ENCODE peak calls at places on chromosomes 6 and 20, in nine cellular contexts. I is activated CD4-positive, alpha-beta memory T cell treated with anti-CD3 and anti-CD28 coated beads, Interleukin-2, amount 10 ng/mL, durations not matched to agents 7 days and 5 days; R is T-cell; W is stimulated activated CD4-positive, alpha-beta T cell treated with anti-CD3 and anti-CD28 coated beads, Interleukin-4, amount 100 ng/mL, for 48 hours; C is ovary; K is HS-27A; Q is T-helper 1 cell; H is activated CD8-positive, alpha-beta T cell treated with anti-CD3 and anti-CD28 coated beads, Interleukin-2, amount 10 ng/mL, durations not matched to agents 7 days and 5 days; O is MM.1S. F is an unnamed sample.

GRCh38 chr20:36572701-36573102 is 695 bp upstream of the TGIF2 start:
- DNase-seq in I (peak), R (peak), W (peak), C (no peak), K (no peak), Q (peak), H (peak), O (no peak), F (no peak)

GRCh38 chr6:160043784-160044183 is 74.9 kb downstream of the IGF2R start:
- DNase-seq in I (no peak), R (no peak), W (no peak), C (no peak), K (no peak), Q (no peak), H (no peak), O (no peak), F (no peak)

GRCh38 chr20:50450493-50450826 is 59.7 kb upstream of the PTPN1 start:
- DNase-seq in I (no peak), R (no peak), W (no peak), C (no peak), K (no peak), Q (no peak), H (no peak), O (no peak), F (no peak)

GRCh38 chr6:7730852-7731251 is 5.0 kb downstream of the BMP6 start:
- DNase-seq in I (no peak), R (no peak), W (no peak), C (no peak), K (no peak), Q (no peak), H (no peak), O (no peak), F (no peak)

GRCh38 chr20:358891-359555 is 12.1 kb downstream of the NRSN2 start:
- DNase-seq in I (no peak), R (no peak), W (no peak), C (no peak), K (no peak), Q (no peak), H (no peak), O (no peak), F (no peak)

GRCh38 chr6:34360556-34360955 is 31.9 kb downstream of the NUDT3 start:
- DNase-seq in I (no peak), R (no peak), W (no peak), C (no peak), K (peak), Q (no peak), H (no peak), O (no peak), F (no peak)

GRCh38 chr20:63183422-63184146 is 32.3 kb downstream of the YTHDF1 start:
- DNase-seq in I (peak), R (no peak), W (peak), C (no peak), K (no peak), Q (no peak), H (peak), O (peak), F (peak)

GRCh38 chr6:27839303-27840081 is 72.7 kb downstream of the OR2B2 start:
- DNase-seq in I (peak), R (no peak), W (no peak), C (peak), K (peak), Q (no peak), H (peak), O (peak), F (no peak)

GRCh38 chr20:23157741-23158140 is 71.6 kb upstream of the CD93 start:
- DNase-seq in I (peak), R (no peak), W (no peak), C (no peak), K (no peak), Q (no peak), H (no peak), O (no peak), F (no peak)

GRCh38 chr20:46970937-46971630 is 76.4 kb downstream of the EYA2 start:
- DNase-seq in I (peak), R (no peak), W (no peak), C (no peak), K (peak), Q (no peak), H (no peak), O (no peak), F (no peak)

GRCh38 chr20:50245561-50246366 is 55.1 kb downstream of the CEBPB start:
- DNase-seq in I (no peak), R (no peak), W (no peak), C (no peak), K (no peak), Q (no peak), H (no peak), O (no peak), F (no peak)

GRCh38 chr6:130223508-130223907 is 757 bp upstream of the SAMD3 start:
- DNase-seq in I (peak), R (peak), W (peak), C (no peak), K (no peak), Q (peak), H (peak), O (peak), F (peak)

GRCh38 chr6:54217018-54217417 is 91.2 kb upstream of the TINAG start:
- DNase-seq in I (no peak), R (no peak), W (no peak), C (no peak), K (no peak), Q (no peak), H (no peak), O (no peak), F (no peak)

GRCh38 chr6:3222506-3223038 is 4.9 kb downstream of the TUBB2B start:
- DNase-seq in I (no peak), R (no peak), W (no peak), C (no peak), K (no peak), Q (no peak), H (no peak), O (peak), F (no peak)

GRCh38 chr6:146860583-146860982 is 261.8 kb downstream of the ADGB start:
- DNase-seq in I (no peak), R (no peak), W (no peak), C (peak), K (no peak), Q (no peak), H (no peak), O (no peak), F (no peak)

GRCh38 chr6:55011034-55011433 is 163.3 kb upstream of the HCRTR2 start:
- DNase-seq in I (no peak), R (no peak), W (no peak), C (no peak), K (no peak), Q (no peak), H (no peak), O (no peak), F (no peak)

GRCh38 chr6:75230484-75231325 is 12.9 kb downstream of the COX7A2 start:
- DNase-seq in I (no peak), R (no peak), W (no peak), C (no peak), K (no peak), Q (no peak), H (no peak), O (no peak), F (no peak)

GRCh38 chr6:27492776-27493175 is 19.9 kb upstream of the ZNF184 start:
- DNase-seq in I (no peak), R (no peak), W (no peak), C (no peak), K (no peak), Q (no peak), H (no peak), O (no peak), F (no peak)

GRCh38 chr6:143609501-143609900 is 68.3 kb upstream of the PHACTR2 start:
- DNase-seq in I (no peak), R (no peak), W (no peak), C (no peak), K (no peak), Q (no peak), H (no peak), O (no peak), F (no peak)

GRCh38 chr6:65955034-65955433 is 248.0 kb upstream of the EYS start:
- DNase-seq in I (no peak), R (no peak), W (no peak), C (no peak), K (no peak), Q (no peak), H (no peak), O (peak), F (no peak)

GRCh38 chr6:90413867-90414266 is 117.2 kb upstream of the BACH2 start:
- DNase-seq in I (peak), R (peak), W (peak), C (peak), K (no peak), Q (peak), H (peak), O (no peak), F (no peak)

GRCh38 chr6:35299674-35300073 is 2.1 kb downstream of the DEF6 start:
- DNase-seq in I (peak), R (no peak), W (no peak), C (no peak), K (no peak), Q (no peak), H (peak), O (no peak), F (no peak)

F was measured in GM12891.